ENCODE peak calls at places on chromosomes 1 and 21, in nine cellular contexts. V, T, B, Q, F, P, O, M and C are unnamed samples.

GRCh38 chr1:209569445-209570207 is 13.9 kb upstream of the CAMK1G start:
- DNase-seq in V (peak; percentile 42), T (no peak), B (peak; percentile 38), Q (peak; percentile 65), F (peak; percentile 59), P (peak; percentile 54), O (peak; percentile 75), M (peak; percentile 56), C (no peak)

GRCh38 chr1:226401407-226402303 is 6.2 kb downstream of the PARP1 start:
- DNase-seq in V (no peak), T (no peak), B (no peak), Q (no peak), F (no peak), P (no peak), O (no peak), M (no peak), C (no peak)

GRCh38 chr1:55203064-55203463 is 12.1 kb downstream of the USP24 start:
- DNase-seq in V (no peak), T (no peak), B (no peak), Q (no peak), F (no peak), P (no peak), O (no peak), M (no peak), C (no peak)

GRCh38 chr1:238485062-238485905 is 594.6 kb upstream of the ZP4 start:
- DNase-seq in V (peak; percentile 75), T (no peak), B (no peak), Q (no peak), F (no peak), P (peak; percentile 13), O (no peak), M (no peak), C (no peak)

GRCh38 chr1:94679336-94680007 is 137.9 kb upstream of the F3 start:
- DNase-seq in V (no peak), T (no peak), B (no peak), Q (no peak), F (no peak), P (peak; percentile 31), O (no peak), M (no peak), C (no peak)

GRCh38 chr1:36212782-36213181 is 11.5 kb upstream of the THRAP3 start:
- DNase-seq in V (peak; percentile 33), T (no peak), B (no peak), Q (no peak), F (no peak), P (no peak), O (no peak), M (no peak), C (no peak)

GRCh38 chr1:67729872-67730271 is 44.9 kb downstream of the GADD45A start:
- DNase-seq in V (no peak), T (no peak), B (no peak), Q (no peak), F (no peak), P (no peak), O (no peak), M (no peak), C (no peak)

GRCh38 chr21:42843021-42843420 is 36.3 kb downstream of the WDR4 start:
- DNase-seq in V (no peak), T (no peak), B (no peak), Q (no peak), F (no peak), P (no peak), O (no peak), M (no peak), C (no peak)

GRCh38 chr1:4367230-4367629 is 287.2 kb upstream of the AJAP1 start:
- DNase-seq in V (no peak), T (no peak), B (no peak), Q (no peak), F (no peak), P (no peak), O (no peak), M (no peak), C (no peak)